ENCODE peak calls at places on chromosomes 3 and 15, in ten cellular contexts. W is stomach, A is transverse colon, R is endothelial cell of umbilical vein, F is Panc1, N is sigmoid colon, B is prostate gland, Y is HCT116, K is HepG2, X is spleen. H is an unnamed sample. For H3K9me3, the result is how much of the 10 kb centered on the place peaks cover.

GRCh38 chr15:52183562-52184173 is 7.5 kb downstream of the GNB5 start:
- DNase-seq in B (no peak), F (peak), A (peak), N (no peak), Y (no peak), K (no peak), R (peak), X (no peak), W (peak), H (no peak)

GRCh38 chr3:105616374-105616915 is 249.7 kb downstream of the ALCAM start:
- DNase-seq in R (no peak), W (no peak), A (no peak), X (no peak), N (no peak), Y (no peak), B (no peak), K (no peak), F (no peak), H (peak)

GRCh38 chr3:102979682-102980378 is 545.0 kb downstream of the ZPLD1 start:
- DNase-seq in Y (peak), W (peak), A (peak), N (peak), R (peak), X (no peak), K (no peak), B (peak), F (no peak), H (no peak)

GRCh38 chr3:146160233-146160963 is 586 bp downstream of the PLOD2 start:
- DNase-seq in N (peak), F (no peak), B (peak), R (peak), W (peak), X (no peak), Y (peak), K (peak), A (peak), H (peak)

GRCh38 chr3:33372218-33373081 is 67.8 kb downstream of the UBP1 start:
- DNase-seq in R (peak), B (peak), Y (peak), K (no peak), A (peak), W (peak), F (peak), N (no peak), X (no peak), H (no peak)

GRCh38 chr15:77419050-77419835 is 661 bp downstream of the PEAK1 start:
- DNase-seq in Y (no peak), R (no peak), W (peak), K (no peak), X (peak), F (no peak), B (peak), A (peak), N (peak), H (no peak)

GRCh38 chr15:70376929-70377691 is 279.4 kb upstream of the TLE3 start:
- DNase-seq in X (no peak), W (peak), A (peak), R (peak), B (no peak), K (no peak), N (peak), F (no peak), Y (no peak), H (peak)

GRCh38 chr15:74295800-74296199 is 59.7 kb downstream of the CCDC33 start:
- DNase-seq in X (no peak), K (no peak), N (no peak), W (no peak), B (no peak), R (no peak), Y (no peak), F (no peak), A (no peak), H (no peak)

GRCh38 chr3:46990573-46991374 is 11.3 kb downstream of the NBEAL2 start:
- DNase-seq in N (no peak), W (no peak), R (no peak), F (no peak), A (peak), B (no peak), X (peak), K (no peak), Y (no peak), H (no peak)

GRCh38 chr3:181417748-181418147 is 294.0 kb upstream of the SOX2 start:
- DNase-seq in X (no peak), F (no peak), Y (no peak), A (no peak), R (no peak), K (no peak), B (no peak), N (no peak), W (no peak), H (no peak)

GRCh38 chr3:100073555-100074307 is 40.6 kb downstream of the FILIP1L start:
- DNase-seq in Y (no peak), R (no peak), A (peak), X (no peak), W (no peak), F (no peak), K (no peak), N (peak), B (no peak), H (peak)

GRCh38 chr3:149596136-149596770 is 61.6 kb downstream of the WWTR1 start:
- DNase-seq in R (peak), K (no peak), W (no peak), B (no peak), Y (no peak), N (no peak), F (no peak), X (no peak), A (no peak), H (no peak)

GRCh38 chr3:50436063-50436674 is 67.3 kb downstream of the CACNA2D2 start:
- DNase-seq in A (peak), K (peak), Y (peak), X (peak), B (peak), F (peak), W (peak), R (peak), N (no peak), H (no peak)

GRCh38 chr3:48412375-48413001 is 17.4 kb downstream of the PLXNB1 start:
- DNase-seq in X (peak), W (no peak), B (no peak), N (peak), R (no peak), Y (no peak), A (no peak), K (no peak), F (no peak), H (no peak)

GRCh38 chr15:65008989-65009388 is 19.3 kb upstream of the SPG21 start:
- DNase-seq in F (no peak), W (no peak), X (no peak), R (no peak), K (no peak), A (no peak), Y (no peak), B (no peak), N (no peak), H (no peak)

GRCh38 chr15:37093480-37094410 is 6.6 kb downstream of the MEIS2 start:
- DNase-seq in B (no peak), X (no peak), A (no peak), F (no peak), W (no peak), N (no peak), Y (no peak), R (no peak), K (no peak), H (no peak)

GRCh38 chr15:37088436-37088835 is 11.9 kb downstream of the MEIS2 start:
- DNase-seq in F (no peak), K (peak), B (no peak), A (no peak), W (no peak), Y (no peak), N (no peak), X (no peak), R (no peak), H (no peak)

GRCh38 chr15:37087050-37087691 is 13.2 kb downstream of the MEIS2 start:
- DNase-seq in Y (no peak), B (no peak), K (no peak), A (no peak), F (no peak), N (no peak), W (no peak), R (peak), X (no peak), H (no peak)

GRCh38 chr15:37094542-37095196 is 5.7 kb downstream of the MEIS2 start:
- DNase-seq in X (no peak), B (no peak), W (no peak), K (no peak), N (no peak), R (peak), Y (no peak), F (no peak), A (no peak), H (no peak)

GRCh38 chr15:37090543-37091175 is 9.7 kb downstream of the MEIS2 start:
- DNase-seq in A (no peak), W (no peak), X (no peak), B (no peak), R (no peak), K (no peak), F (no peak), N (no peak), Y (no peak), H (no peak)
- TF ChIP-seq POLR2AphosphoS5 in A (no peak), W (no peak), X (no peak), B (no peak), R (no peak), K (no peak), F (no peak), N (no peak), Y (no peak), H (no peak)

DNA sequence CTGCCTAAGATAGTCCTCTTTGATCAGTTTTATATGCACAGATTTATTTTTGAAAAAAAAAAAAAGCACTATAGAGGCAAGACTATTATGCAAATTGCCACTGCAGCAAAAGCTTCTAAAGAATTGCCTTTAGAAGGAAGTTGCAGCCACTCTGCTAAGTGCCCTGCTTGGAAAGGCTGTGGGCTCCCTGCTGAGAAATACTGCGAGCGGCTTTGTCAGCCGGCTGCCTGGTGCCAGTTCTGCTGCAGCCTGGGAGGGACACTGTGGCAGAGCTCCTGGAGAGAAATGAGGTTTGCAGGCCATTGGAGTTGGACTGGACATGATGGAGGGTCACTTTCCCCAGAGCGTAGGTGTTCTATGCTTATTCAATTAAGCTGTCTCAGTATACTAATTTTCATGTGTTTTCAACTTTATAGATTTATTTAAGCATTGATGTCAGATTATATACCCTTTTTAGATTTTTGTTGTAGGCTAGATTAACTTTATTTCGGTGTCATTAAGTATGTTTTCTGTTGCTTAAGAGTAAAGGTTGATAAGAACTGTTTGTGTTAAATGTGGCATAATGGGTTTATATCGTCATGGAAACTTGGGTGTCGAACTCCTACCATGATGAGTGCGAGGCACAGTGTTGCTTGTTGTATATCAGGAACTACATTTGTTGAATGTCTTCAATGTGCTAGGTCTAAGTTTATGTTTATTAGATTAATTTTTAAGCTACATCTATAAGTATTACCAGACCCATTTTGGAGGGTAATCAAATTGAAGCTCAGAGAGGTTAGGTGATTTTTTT is 6.6 kb downstream of the MAP2K5 start:
- DNase-seq in A (peak), F (no peak), B (no peak), K (no peak), N (peak), R (no peak), X (no peak), W (peak), Y (no peak), H (peak)
- H3K27ac ChIP-seq in A (peak), F (no peak), B (no peak), K (no peak), N (peak), R (no peak), X (no peak), W (no peak), Y (no peak), H (peak)

GRCh38 chr3:190361791-190362190 is 26.2 kb upstream of the CLDN16 start:
- DNase-seq in Y (no peak), B (no peak), A (no peak), F (no peak), X (no peak), N (no peak), R (no peak), W (no peak), K (no peak), H (no peak)
- H3K9me3 ChIP-seq in Y (under half), B (under half), A (under half), F (under half), X (under half), N (under half), R (under half), W (under half), K (under half), H (under half)

GRCh38 chr3:126389112-126389791 is 5.5 kb upstream of the CFAP100 start:
- DNase-seq in N (peak), K (peak), X (peak), F (peak), W (peak), Y (peak), R (peak), B (peak), A (peak), H (no peak)
- TF ChIP-seq POLR2AphosphoS5 in N (peak), K (no peak), X (peak), F (no peak), W (peak), Y (no peak), R (no peak), B (peak), A (peak), H (no peak)

DNA sequence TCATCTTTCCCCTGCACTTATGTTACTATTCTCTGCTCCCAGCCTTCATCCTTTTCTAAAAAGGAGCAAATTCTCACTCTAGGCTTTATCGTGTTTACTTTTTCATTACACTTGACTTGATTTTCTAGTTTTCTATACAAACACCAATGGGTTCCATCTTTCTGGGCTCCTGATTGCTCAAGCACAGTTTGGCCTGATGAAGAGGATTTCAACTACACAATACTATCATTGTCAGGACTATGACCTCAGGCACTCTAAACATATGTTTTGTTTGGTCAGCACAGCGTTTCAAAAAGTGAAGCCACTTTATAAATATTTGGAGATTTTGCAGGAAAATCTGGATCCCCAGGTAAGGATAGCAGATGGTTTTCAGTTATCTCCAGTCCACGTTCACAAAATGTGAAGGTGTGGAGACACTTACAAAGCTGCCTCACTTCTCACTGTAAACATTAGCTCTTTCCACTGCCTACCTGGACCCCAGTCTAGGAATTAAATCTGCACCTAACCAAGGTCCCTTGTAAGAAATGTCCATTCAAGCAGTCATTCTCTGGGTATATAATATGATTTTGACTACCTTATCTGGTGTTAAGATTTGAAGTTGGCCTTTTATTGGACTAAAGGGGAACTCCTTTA is 86.2 kb downstream of the TGFBR2 start:
- DNase-seq in K (peak), R (no peak), Y (no peak), X (no peak), A (no peak), B (no peak), F (no peak), W (no peak), N (no peak), H (no peak)
- H3K27ac ChIP-seq in K (peak), R (peak), Y (no peak), X (peak), A (peak), B (no peak), F (peak), W (no peak), N (peak), H (no peak)

GRCh38 chr15:41621200-41622193 is 38.7 kb upstream of the MGA start:
- DNase-seq in A (peak), B (peak), X (peak), F (peak), Y (no peak), N (peak), W (peak), R (peak), K (peak), H (peak)
- H3K9me3 ChIP-seq in A (under half), B (under half), X (under half), F (under half), Y (under half), N (under half), W (under half), R (under half), K (under half), H (under half)

DNA sequence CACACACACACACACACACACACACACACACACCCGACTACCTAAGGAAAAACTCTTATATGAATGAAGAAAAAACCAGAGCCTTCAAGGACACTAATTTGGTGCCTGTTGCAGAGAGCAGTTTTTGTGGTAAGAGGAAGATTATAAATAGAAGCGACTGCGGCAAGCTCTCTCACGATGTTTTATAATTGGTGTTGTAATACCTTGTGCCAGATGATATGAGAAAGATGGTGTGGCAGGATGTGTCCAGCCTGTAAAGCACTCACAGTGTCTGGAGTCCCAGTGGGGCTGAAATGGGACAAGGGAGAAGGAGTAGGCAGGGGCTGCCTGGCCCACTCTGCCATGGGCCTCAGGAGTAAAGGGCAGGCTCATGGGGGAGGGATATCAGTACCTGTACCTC is 839.9 kb downstream of the AGBL1 start:
- DNase-seq in B (no peak), K (no peak), X (no peak), Y (no peak), R (no peak), W (no peak), A (no peak), N (no peak), F (no peak), H (no peak)
- TF ChIP-seq POLR2AphosphoS5 in B (no peak), K (no peak), X (no peak), Y (no peak), R (no peak), W (no peak), A (no peak), N (no peak), F (no peak), H (no peak)

GRCh38 chr15:57610130-57610529 is 18.4 kb downstream of the MYZAP start:
- DNase-seq in F (no peak), K (no peak), A (peak), R (peak), B (peak), W (peak), Y (peak), X (no peak), N (peak), H (no peak)
- H3K27ac ChIP-seq in F (no peak), K (no peak), A (peak), R (peak), B (peak), W (peak), Y (no peak), X (peak), N (peak), H (no peak)